ENCODE peak calls at places on chromosomes 2 and 18, in five cellular contexts. One of them, this sample, is unnamed.

GRCh38 chr2:232988444-232988843 is 24.6 kb downstream of the NGEF start:
- DNase-seq in bronchial epithelial cell: peak; percentile 98
- DNase-seq in type B pancreatic cell: peak; percentile 36
- DNase-seq in progenitor cell of endocrine pancreas: no peak
- DNase-seq in astrocyte: peak; percentile 96
- DNase-seq in this sample: no peak

GRCh38 chr2:222194669-222195068 is 104.1 kb downstream of the PAX3 start:
- DNase-seq in bronchial epithelial cell: no peak
- DNase-seq in type B pancreatic cell: no peak
- DNase-seq in progenitor cell of endocrine pancreas: no peak
- DNase-seq in astrocyte: no peak
- DNase-seq in this sample: peak; percentile 9

GRCh38 chr2:165018207-165018606 is 62.9 kb upstream of the SLC38A11 start:
- DNase-seq in bronchial epithelial cell: no peak
- DNase-seq in type B pancreatic cell: no peak
- DNase-seq in progenitor cell of endocrine pancreas: no peak
- DNase-seq in astrocyte: no peak
- DNase-seq in this sample: no peak

GRCh38 chr2:84832772-84833461 is 48.0 kb downstream of the TRABD2A start:
- DNase-seq in bronchial epithelial cell: no peak
- DNase-seq in type B pancreatic cell: no peak
- DNase-seq in progenitor cell of endocrine pancreas: no peak
- DNase-seq in astrocyte: no peak
- DNase-seq in this sample: peak; percentile 46

GRCh38 chr2:128444816-128445532 is 126.3 kb upstream of the HS6ST1 start:
- DNase-seq in bronchial epithelial cell: no peak
- DNase-seq in type B pancreatic cell: peak; percentile 44
- DNase-seq in progenitor cell of endocrine pancreas: no peak
- DNase-seq in astrocyte: no peak
- DNase-seq in this sample: no peak

GRCh38 chr2:162114291-162114690 is 37.8 kb downstream of the GCG start:
- DNase-seq in bronchial epithelial cell: no peak
- DNase-seq in type B pancreatic cell: no peak
- DNase-seq in progenitor cell of endocrine pancreas: no peak
- DNase-seq in astrocyte: no peak
- DNase-seq in this sample: no peak

GRCh38 chr2:43228341-43228751 is 1.9 kb upstream of the ZFP36L2 start:
- DNase-seq in bronchial epithelial cell: no peak
- DNase-seq in type B pancreatic cell: no peak
- DNase-seq in progenitor cell of endocrine pancreas: no peak
- DNase-seq in astrocyte: no peak
- DNase-seq in this sample: peak; percentile 58

GRCh38 chr2:180002198-180002597 is 4.9 kb downstream of the CWC22 start:
- DNase-seq in bronchial epithelial cell: no peak
- DNase-seq in type B pancreatic cell: no peak
- DNase-seq in progenitor cell of endocrine pancreas: no peak
- DNase-seq in astrocyte: no peak
- DNase-seq in this sample: no peak

GRCh38 chr2:158772306-158773078 is 22.6 kb upstream of the DAPL1 start:
- DNase-seq in bronchial epithelial cell: no peak
- DNase-seq in type B pancreatic cell: no peak
- DNase-seq in progenitor cell of endocrine pancreas: no peak
- DNase-seq in astrocyte: no peak
- DNase-seq in this sample: no peak

GRCh38 chr18:34592961-34593382 is 117.1 kb upstream of the DTNA start:
- DNase-seq in bronchial epithelial cell: peak; percentile 75
- DNase-seq in type B pancreatic cell: no peak
- DNase-seq in progenitor cell of endocrine pancreas: peak; percentile 12
- DNase-seq in astrocyte: peak; percentile 80
- DNase-seq in this sample: no peak

GRCh38 chr2:3127279-3127690 is 250.3 kb downstream of the EIPR1 start:
- DNase-seq in bronchial epithelial cell: no peak
- DNase-seq in type B pancreatic cell: no peak
- DNase-seq in progenitor cell of endocrine pancreas: no peak
- DNase-seq in astrocyte: no peak
- DNase-seq in this sample: no peak

DNA sequence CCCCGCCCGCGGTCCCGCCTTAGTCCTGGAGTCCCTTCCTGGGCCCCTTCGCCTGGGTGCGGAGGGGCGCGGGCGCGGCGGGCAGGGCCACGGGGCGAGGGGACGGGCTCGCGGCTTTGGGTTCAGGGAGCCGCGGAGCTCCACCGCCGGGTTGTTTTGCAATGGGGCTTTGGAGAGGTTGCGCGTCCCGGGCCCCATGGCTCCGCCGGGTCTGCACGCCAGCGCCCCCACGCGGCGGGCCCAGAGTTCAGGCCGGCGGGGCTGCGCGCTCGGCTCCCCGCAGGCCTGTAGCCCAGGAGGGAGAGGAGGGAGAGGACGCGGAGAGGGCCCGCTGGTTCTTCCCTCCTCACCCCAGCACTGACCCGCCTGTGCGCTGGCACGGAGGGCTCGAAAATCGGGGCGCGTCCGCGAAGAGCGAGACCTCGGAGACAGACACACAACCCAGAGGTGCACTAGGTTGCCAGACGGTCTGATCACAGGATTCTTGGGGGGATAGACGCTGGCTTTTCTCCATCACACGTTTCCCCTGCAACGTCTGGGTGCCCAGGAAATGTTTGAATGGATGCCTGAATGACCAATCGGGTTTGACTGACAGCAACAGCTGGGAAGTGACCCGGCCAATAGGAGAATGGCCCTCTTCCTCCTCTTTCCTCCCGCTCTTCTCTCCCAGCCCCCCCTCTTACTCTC is 4.9 kb upstream of the SIX2 start:
- DNase-seq in bronchial epithelial cell: peak; percentile 50
- DNase-seq in type B pancreatic cell: no peak
- DNase-seq in progenitor cell of endocrine pancreas: peak; percentile 68
- DNase-seq in astrocyte: no peak
- DNase-seq in this sample: no peak
- TF ChIP-seq CTCF in bronchial epithelial cell: peak; percentile 86
- TF ChIP-seq CTCF in type B pancreatic cell: peak; percentile 92
- TF ChIP-seq CTCF in progenitor cell of endocrine pancreas: peak; percentile 90
- TF ChIP-seq CTCF in astrocyte: peak; percentile 28
- TF ChIP-seq CTCF in this sample: peak; percentile 31

DNA sequence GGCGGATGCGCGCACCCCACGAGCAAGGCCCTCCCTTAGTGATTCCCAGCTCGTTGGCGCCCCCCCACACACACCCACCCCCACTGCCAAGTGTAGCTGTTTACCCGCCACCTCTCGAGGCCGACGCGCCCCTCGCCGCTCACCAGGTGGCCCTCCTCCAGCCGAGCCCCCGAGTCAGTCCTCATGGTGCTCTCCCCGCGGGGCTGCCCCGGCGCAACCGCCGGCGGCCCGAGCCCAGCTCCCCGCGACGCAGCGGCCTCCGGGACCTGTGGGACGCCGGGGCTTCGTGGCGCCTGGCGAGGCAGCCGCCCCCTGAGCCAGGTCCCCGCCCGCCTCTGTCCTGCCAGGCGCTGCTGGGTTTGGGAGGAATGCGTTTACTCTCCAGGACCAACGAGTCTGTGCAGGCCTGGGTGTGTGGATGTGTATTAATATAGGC is at the start of gene TMEM237:
- DNase-seq in bronchial epithelial cell: peak; percentile 65
- DNase-seq in type B pancreatic cell: no peak
- DNase-seq in progenitor cell of endocrine pancreas: peak; percentile 41
- DNase-seq in astrocyte: peak; percentile 25
- DNase-seq in this sample: peak; percentile 59
- TF ChIP-seq CTCF in bronchial epithelial cell: no peak
- TF ChIP-seq CTCF in type B pancreatic cell: no peak
- TF ChIP-seq CTCF in progenitor cell of endocrine pancreas: no peak
- TF ChIP-seq CTCF in astrocyte: no peak
- TF ChIP-seq CTCF in this sample: peak; percentile 9

GRCh38 chr18:55272510-55273243 is 313.4 kb upstream of the CCDC68 start:
- DNase-seq in bronchial epithelial cell: no peak
- DNase-seq in type B pancreatic cell: no peak
- DNase-seq in progenitor cell of endocrine pancreas: no peak
- DNase-seq in astrocyte: peak; percentile 88
- DNase-seq in this sample: no peak

GRCh38 chr18:55269632-55270031 is 310.4 kb upstream of the CCDC68 start:
- DNase-seq in bronchial epithelial cell: peak; percentile 57
- DNase-seq in type B pancreatic cell: no peak
- DNase-seq in progenitor cell of endocrine pancreas: no peak
- DNase-seq in astrocyte: no peak
- DNase-seq in this sample: no peak

GRCh38 chr18:55280515-55280914 is 307.5 kb downstream of the TCF4 start:
- DNase-seq in bronchial epithelial cell: no peak
- DNase-seq in type B pancreatic cell: no peak
- DNase-seq in progenitor cell of endocrine pancreas: no peak
- DNase-seq in astrocyte: no peak
- DNase-seq in this sample: no peak

DNA sequence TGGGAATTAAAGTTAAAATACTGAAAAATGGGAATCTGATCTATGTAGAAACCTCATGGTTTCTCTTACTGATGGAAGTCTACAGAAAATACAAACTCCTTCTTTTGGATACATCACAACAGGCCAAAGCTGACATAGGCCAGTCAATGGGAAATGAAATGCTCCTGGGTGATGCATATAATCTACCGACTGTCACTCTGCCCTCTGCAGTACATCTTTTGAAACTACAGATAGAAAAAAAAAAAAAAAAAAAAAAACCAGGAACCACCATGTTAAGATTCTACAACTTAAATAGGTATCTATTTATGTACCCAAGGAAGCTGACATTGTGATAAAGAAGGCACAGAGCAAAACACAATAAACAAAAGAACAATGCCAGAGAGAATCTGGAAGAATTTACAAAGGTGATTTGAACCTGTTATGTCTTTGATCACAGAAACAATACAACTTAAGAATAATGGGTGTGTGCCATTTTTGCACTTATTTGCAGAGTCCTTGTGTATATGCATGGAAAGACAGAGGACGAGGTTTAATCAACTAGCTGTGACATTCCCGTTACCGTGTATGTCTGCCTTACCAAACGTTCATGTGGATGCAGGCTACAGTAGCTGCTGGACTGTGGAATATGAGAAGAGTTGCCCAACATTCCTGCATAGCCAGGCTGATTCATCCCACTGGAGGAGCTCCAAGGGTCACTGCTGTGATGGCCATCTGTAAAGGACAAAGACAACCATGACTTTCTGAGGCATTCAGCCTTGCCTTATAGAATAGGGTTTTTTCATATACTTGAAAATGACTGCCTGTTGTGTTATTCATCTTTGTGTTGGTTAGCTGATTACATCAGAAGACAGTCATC is 312.7 kb downstream of the TCF4 start:
- DNase-seq in bronchial epithelial cell: peak; percentile 27
- DNase-seq in type B pancreatic cell: no peak
- DNase-seq in progenitor cell of endocrine pancreas: no peak
- DNase-seq in astrocyte: peak; percentile 86
- DNase-seq in this sample: peak; percentile 50
- TF ChIP-seq CTCF in bronchial epithelial cell: no peak
- TF ChIP-seq CTCF in type B pancreatic cell: peak; percentile 47
- TF ChIP-seq CTCF in progenitor cell of endocrine pancreas: no peak
- TF ChIP-seq CTCF in astrocyte: peak; percentile 25
- TF ChIP-seq CTCF in this sample: peak; percentile 24

GRCh38 chr2:135617501-135618015 is 86.3 kb downstream of the R3HDM1 start:
- DNase-seq in bronchial epithelial cell: no peak
- DNase-seq in type B pancreatic cell: no peak
- DNase-seq in progenitor cell of endocrine pancreas: no peak
- DNase-seq in astrocyte: peak; percentile 6
- DNase-seq in this sample: no peak
- TF ChIP-seq CTCF in bronchial epithelial cell: no peak
- TF ChIP-seq CTCF in type B pancreatic cell: no peak
- TF ChIP-seq CTCF in progenitor cell of endocrine pancreas: no peak
- TF ChIP-seq CTCF in astrocyte: no peak
- TF ChIP-seq CTCF in this sample: no peak

GRCh38 chr2:241598487-241598886 is 38.5 kb downstream of the THAP4 start:
- DNase-seq in bronchial epithelial cell: peak; percentile 30
- DNase-seq in type B pancreatic cell: no peak
- DNase-seq in progenitor cell of endocrine pancreas: no peak
- DNase-seq in astrocyte: no peak
- DNase-seq in this sample: peak; percentile 29
- TF ChIP-seq CTCF in bronchial epithelial cell: peak; percentile 34
- TF ChIP-seq CTCF in type B pancreatic cell: peak; percentile 25
- TF ChIP-seq CTCF in progenitor cell of endocrine pancreas: peak; percentile 48
- TF ChIP-seq CTCF in astrocyte: no peak
- TF ChIP-seq CTCF in this sample: no peak

DNA sequence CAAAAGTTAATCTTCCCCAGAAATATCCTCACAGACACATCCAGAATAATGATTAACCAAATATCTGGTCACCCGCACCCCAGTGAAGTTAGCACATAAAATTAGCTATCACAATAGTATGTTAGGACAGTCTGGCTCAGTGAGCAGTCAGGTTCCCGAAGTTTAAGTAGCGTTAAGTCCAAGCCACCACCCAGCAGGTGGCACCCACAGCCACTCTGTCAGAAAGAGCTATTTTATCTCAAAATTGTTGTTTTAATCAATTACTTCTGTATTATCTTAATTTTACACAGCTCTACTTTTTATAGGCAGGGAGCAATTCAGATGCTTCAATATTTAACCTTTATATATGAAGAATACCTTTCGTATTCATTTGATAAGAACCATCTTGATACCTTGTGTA is 537.5 kb downstream of the MBD2 start:
- DNase-seq in bronchial epithelial cell: no peak
- DNase-seq in type B pancreatic cell: no peak
- DNase-seq in progenitor cell of endocrine pancreas: no peak
- DNase-seq in astrocyte: no peak
- DNase-seq in this sample: no peak
- TF ChIP-seq CTCF in bronchial epithelial cell: no peak
- TF ChIP-seq CTCF in type B pancreatic cell: no peak
- TF ChIP-seq CTCF in progenitor cell of endocrine pancreas: peak; percentile 18
- TF ChIP-seq CTCF in astrocyte: no peak
- TF ChIP-seq CTCF in this sample: no peak

GRCh38 chr2:10864888-10865551 is 46.7 kb upstream of the KCNF1 start:
- DNase-seq in bronchial epithelial cell: no peak
- DNase-seq in type B pancreatic cell: no peak
- DNase-seq in progenitor cell of endocrine pancreas: no peak
- DNase-seq in astrocyte: no peak
- DNase-seq in this sample: peak; percentile 85
- TF ChIP-seq CTCF in bronchial epithelial cell: peak; percentile 3
- TF ChIP-seq CTCF in type B pancreatic cell: peak; percentile 51
- TF ChIP-seq CTCF in progenitor cell of endocrine pancreas: no peak
- TF ChIP-seq CTCF in astrocyte: peak; percentile 11
- TF ChIP-seq CTCF in this sample: peak; percentile 47

GRCh38 chr2:54503828-54504227 is 47.7 kb downstream of the SPTBN1 start:
- DNase-seq in bronchial epithelial cell: no peak
- DNase-seq in type B pancreatic cell: no peak
- DNase-seq in progenitor cell of endocrine pancreas: no peak
- DNase-seq in astrocyte: no peak
- DNase-seq in this sample: no peak

GRCh38 chr2:54502731-54503130 is 46.6 kb downstream of the SPTBN1 start:
- DNase-seq in bronchial epithelial cell: no peak
- DNase-seq in type B pancreatic cell: no peak
- DNase-seq in progenitor cell of endocrine pancreas: no peak
- DNase-seq in astrocyte: no peak
- DNase-seq in this sample: no peak

GRCh38 chr2:54504866-54505265 is 48.7 kb downstream of the SPTBN1 start:
- DNase-seq in bronchial epithelial cell: no peak
- DNase-seq in type B pancreatic cell: no peak
- DNase-seq in progenitor cell of endocrine pancreas: no peak
- DNase-seq in astrocyte: no peak
- DNase-seq in this sample: no peak

GRCh38 chr2:54500404-54501147 is 44.4 kb downstream of the SPTBN1 start:
- DNase-seq in bronchial epithelial cell: no peak
- DNase-seq in type B pancreatic cell: no peak
- DNase-seq in progenitor cell of endocrine pancreas: no peak
- DNase-seq in astrocyte: no peak
- DNase-seq in this sample: no peak

DNA sequence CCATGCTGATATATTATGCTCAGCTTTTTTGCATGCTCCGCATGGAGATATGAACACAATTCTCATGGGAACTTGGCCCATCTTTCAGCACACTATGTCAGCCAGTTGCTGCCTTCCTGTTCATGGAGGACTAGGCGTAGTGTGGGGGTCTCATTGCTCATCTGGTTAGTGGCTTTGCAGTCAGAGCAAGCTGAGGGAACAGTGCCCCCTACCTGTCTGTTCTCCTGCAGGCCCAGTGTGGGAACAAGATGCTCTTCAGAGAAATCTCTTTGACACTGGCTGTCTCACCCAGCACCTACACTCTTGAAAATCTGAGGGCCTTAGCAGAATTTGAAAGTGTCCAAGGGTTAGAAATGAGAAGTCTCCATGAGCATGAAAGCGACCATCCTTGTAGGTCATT is 47.1 kb downstream of the SPTBN1 start:
- DNase-seq in bronchial epithelial cell: peak; percentile 31
- DNase-seq in type B pancreatic cell: no peak
- DNase-seq in progenitor cell of endocrine pancreas: no peak
- DNase-seq in astrocyte: no peak
- DNase-seq in this sample: peak; percentile 64
- TF ChIP-seq CTCF in bronchial epithelial cell: peak; percentile 79
- TF ChIP-seq CTCF in type B pancreatic cell: peak; percentile 70
- TF ChIP-seq CTCF in progenitor cell of endocrine pancreas: peak; percentile 62
- TF ChIP-seq CTCF in astrocyte: peak; percentile 48
- TF ChIP-seq CTCF in this sample: peak; percentile 73